ENCODE peak calls at places on chromosome X, in five cellular contexts. S is IMR-90, D is trophoblast cell, Q is H9, W is neuronal stem cell. F is an unnamed sample.

GRCh38 chrX:1097328-1097727 is 115.1 kb downstream of the CRLF2 start:
- DNase-seq in S (no peak), D (no peak), Q (no peak), W (no peak), F (no peak)

GRCh38 chrX:109360301-109360700 is 121.6 kb downstream of the GUCY2F start:
- DNase-seq in S (no peak), D (peak), Q (no peak), W (no peak), F (no peak)

GRCh38 chrX:45584717-45585116 is 384.0 kb upstream of the DIPK2B start:
- DNase-seq in S (peak), D (no peak), Q (no peak), W (no peak), F (no peak)

GRCh38 chrX:54812306-54812705 is 4.8 kb downstream of the MAGED2 start:
- DNase-seq in S (no peak), D (no peak), Q (no peak), W (no peak), F (no peak)

GRCh38 chrX:50469206-50469605 is 1.4 kb downstream of the DGKK start:
- DNase-seq in S (no peak), D (no peak), Q (peak), W (no peak), F (no peak)

GRCh38 chrX:68938244-68939004 is 109.6 kb downstream of the EFNB1 start:
- DNase-seq in S (peak), D (no peak), Q (peak), W (no peak), F (peak)

GRCh38 chrX:145853181-145853580 is 35.6 kb downstream of the SLITRK2 start:
- DNase-seq in S (no peak), D (no peak), Q (no peak), W (no peak), F (no peak)

GRCh38 chrX:49106930-49107329 is 16.6 kb downstream of the GPKOW start:
- DNase-seq in S (peak), D (peak), Q (peak), W (no peak), F (peak)

GRCh38 chrX:50180073-50180940 is 20.5 kb downstream of the AKAP4 start:
- DNase-seq in S (no peak), D (peak), Q (no peak), W (no peak), F (no peak)

GRCh38 chrX:8237718-8238117 is 66.7 kb upstream of the VCX2 start:
- DNase-seq in S (no peak), D (peak), Q (no peak), W (no peak), F (no peak)

GRCh38 chrX:108736509-108737479 is at the start of gene IRS4:
- DNase-seq in S (no peak), D (peak), Q (peak), W (peak), F (peak)

GRCh38 chrX:130990723-130991122 is 67.4 kb upstream of the ARHGAP36 start:
- DNase-seq in S (no peak), D (no peak), Q (no peak), W (no peak), F (no peak)
- H4K91ac ChIP-seq in S (no peak), D (no peak), Q (no peak), W (no peak), F (no peak)

GRCh38 chrX:15241258-15241657 is 28.6 kb downstream of the ASB9 start:
- DNase-seq in S (no peak), D (no peak), Q (no peak), W (no peak), F (no peak)
- H3K4ac ChIP-seq in S (no peak), D (no peak), Q (no peak), W (no peak), F (no peak)

GRCh38 chrX:39728852-39729587 is 368.7 kb downstream of the BCOR start:
- DNase-seq in S (no peak), D (no peak), Q (no peak), W (no peak), F (no peak)
- H4K91ac ChIP-seq in S (no peak), D (no peak), Q (no peak), W (no peak), F (no peak)

GRCh38 chrX:7218321-7219152 is 70.6 kb upstream of the PUDP start:
- DNase-seq in S (no peak), D (peak), Q (no peak), W (no peak), F (no peak)
- H3K4ac ChIP-seq in S (no peak), D (no peak), Q (no peak), W (no peak), F (no peak)

DNA sequence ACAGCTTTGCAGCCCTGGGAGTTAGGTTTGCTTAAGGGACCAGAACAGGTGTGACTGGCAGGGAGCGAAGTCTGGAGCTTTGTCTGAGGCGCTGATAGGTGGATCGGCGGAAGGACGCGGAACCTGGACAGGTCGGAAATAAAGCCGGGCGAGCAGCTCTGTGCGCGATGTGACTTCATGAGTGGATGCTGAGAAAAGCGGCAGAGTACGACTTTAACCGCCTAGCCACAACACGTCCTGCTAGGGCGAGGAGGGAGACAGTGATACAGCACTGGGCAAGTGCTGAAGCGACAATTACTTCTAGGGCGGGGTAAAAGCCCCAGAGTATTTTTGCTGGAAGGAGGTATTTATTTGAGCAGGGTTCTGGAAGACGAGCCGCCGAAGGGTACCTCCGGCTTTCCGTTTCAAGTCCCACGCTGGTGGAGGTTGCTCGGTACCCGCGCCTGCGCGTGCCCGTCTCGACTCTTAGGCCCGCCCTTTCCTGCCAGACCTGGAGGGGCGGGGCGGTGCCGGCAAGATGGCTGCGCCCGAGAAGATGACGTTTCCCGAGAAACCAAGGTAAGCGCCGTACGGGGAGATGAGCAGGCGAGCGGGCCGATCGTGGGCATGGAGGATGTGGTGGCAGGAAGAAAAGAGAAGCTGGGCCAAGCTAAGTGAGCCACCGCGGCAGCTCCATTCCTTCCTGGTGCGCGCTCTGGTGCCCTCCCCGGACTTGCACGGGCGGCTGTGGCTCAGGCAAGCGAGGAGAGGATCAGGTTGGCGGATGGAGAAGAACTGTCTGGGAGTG is at the start of gene ZRSR2:
- DNase-seq in S (peak), D (peak), Q (peak), W (peak), F (peak)
- H4K91ac ChIP-seq in S (peak), D (peak), Q (no peak), W (no peak), F (peak)

DNA sequence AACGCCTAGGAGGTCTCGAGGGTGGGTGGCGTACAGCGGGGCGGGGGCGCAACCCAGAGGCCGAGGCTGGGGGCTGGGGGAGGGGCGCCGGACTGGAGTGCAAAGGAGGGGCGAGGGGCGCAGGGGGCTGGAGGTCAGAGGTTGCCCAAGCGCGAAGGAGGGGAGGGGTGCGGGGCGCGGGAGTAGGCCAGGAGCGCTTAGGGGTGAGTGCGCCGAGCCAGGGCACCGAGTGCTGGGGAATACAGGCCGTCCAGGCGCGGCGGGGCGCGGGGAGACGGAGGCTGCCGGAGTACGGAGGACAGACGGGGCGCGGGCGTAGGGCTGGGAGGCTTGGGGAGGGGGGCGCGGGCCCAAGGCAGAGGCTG is 318 bp downstream of the GYG2 start:
- DNase-seq in S (no peak), D (no peak), Q (peak), W (peak), F (no peak)
- H3K4ac ChIP-seq in S (no peak), D (no peak), Q (no peak), W (no peak), F (no peak)

DNA sequence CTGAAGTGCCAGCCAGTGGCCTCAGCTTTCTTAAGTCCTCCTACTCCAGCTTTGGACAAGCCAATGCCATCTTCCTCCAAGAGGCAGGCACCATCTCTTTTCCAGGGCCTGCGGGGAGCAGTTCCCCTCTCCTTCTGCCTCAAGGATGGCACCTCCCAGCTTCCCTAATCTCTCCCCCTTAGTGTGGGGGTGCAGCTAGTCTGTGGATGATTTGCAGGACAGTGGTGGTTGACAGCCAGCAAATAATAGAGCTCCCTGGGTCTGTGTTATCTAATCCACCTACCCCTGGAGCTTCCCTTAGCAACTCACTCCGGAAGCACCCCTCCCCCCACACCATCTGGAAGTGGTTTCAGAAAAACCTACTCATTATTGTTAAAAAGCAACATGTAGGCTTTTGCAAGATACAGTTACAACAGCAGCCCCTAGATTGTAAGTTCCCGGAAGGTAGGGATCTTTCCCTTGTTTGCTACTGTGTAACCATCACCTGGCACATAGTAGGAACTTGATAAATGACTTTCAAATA is 247.1 kb downstream of the BCOR start:
- DNase-seq in S (peak), D (no peak), Q (no peak), W (no peak), F (peak)
- H4K91ac ChIP-seq in S (no peak), D (no peak), Q (no peak), W (no peak), F (no peak)